ENCODE peak calls at places on chromosomes 13 and 19, in four cellular contexts. P, L, G and F are unnamed samples.

GRCh38 chr19:5141278-5141925 is 172.5 kb downstream of the KDM4B start:
- DNase-seq in P (no peak), L (no peak), G (no peak), F (no peak)

GRCh38 chr13:38348890-38349289 is 761 bp upstream of the UFM1 start:
- DNase-seq in P (no peak), L (peak), G (no peak), F (no peak)

GRCh38 chr13:113121928-113122420 is 625 bp upstream of the F10 start:
- DNase-seq in P (peak), L (no peak), G (no peak), F (no peak)

GRCh38 chr19:11159598-11160001 is 4.0 kb upstream of the SPC24 start:
- DNase-seq in P (no peak), L (no peak), G (no peak), F (no peak)

GRCh38 chr19:8194528-8195275 is 14.5 kb upstream of the CERS4 start:
- DNase-seq in P (no peak), L (no peak), G (no peak), F (no peak)

GRCh38 chr13:97600438-97601080 is 166.6 kb downstream of the RAP2A start:
- DNase-seq in P (no peak), L (no peak), G (no peak), F (no peak)

GRCh38 chr13:29589234-29589633 is 6.3 kb downstream of the SLC7A1 start:
- DNase-seq in P (no peak), L (no peak), G (no peak), F (no peak)

GRCh38 chr19:18940791-18941627 is at the start of gene HOMER3:
- DNase-seq in P (peak), L (peak), G (peak), F (no peak)

GRCh38 chr13:91360246-91360751 is 12.8 kb downstream of the MIR17HG start:
- DNase-seq in P (no peak), L (no peak), G (no peak), F (no peak)

GRCh38 chr13:39616087-39616694 is 13.2 kb upstream of the LHFPL6 start:
- DNase-seq in P (no peak), L (no peak), G (peak), F (peak)

GRCh38 chr13:42654760-42655159 is 80.8 kb downstream of the TNFSF11 start:
- DNase-seq in P (no peak), L (no peak), G (no peak), F (no peak)